ENCODE peak calls at places on chromosome X, in five cellular contexts. One of them, this sample, is unnamed.
A peak's percentile ranks its signal among the peaks of the same experiment; 100 is the strongest.

GRCh38 chrX:115344885-115345653 is 55.6 kb downstream of the LUZP4 start:
- DNase-seq in NCI-H1092: peak; percentile 90
- DNase-seq in pulmonary artery endothelial cell: peak; percentile 84
- DNase-seq in fibroblast of mammary gland: peak; percentile 95
- DNase-seq in neural crest cell: no peak
- DNase-seq in this sample: no peak

GRCh38 chrX:69430730-69431129 is 73.4 kb upstream of the NALF2 start:
- DNase-seq in NCI-H1092: no peak
- DNase-seq in pulmonary artery endothelial cell: no peak
- DNase-seq in fibroblast of mammary gland: no peak
- DNase-seq in neural crest cell: no peak
- DNase-seq in this sample: no peak

GRCh38 chrX:132022115-132022862 is 813 bp upstream of the STK26 start:
- DNase-seq in NCI-H1092: no peak
- DNase-seq in pulmonary artery endothelial cell: no peak
- DNase-seq in fibroblast of mammary gland: no peak
- DNase-seq in neural crest cell: no peak
- DNase-seq in this sample: peak; percentile 8

GRCh38 chrX:12610079-12610478 is 181.1 kb upstream of the PRPS2 start:
- DNase-seq in NCI-H1092: no peak
- DNase-seq in pulmonary artery endothelial cell: no peak
- DNase-seq in fibroblast of mammary gland: peak; percentile 34
- DNase-seq in neural crest cell: no peak
- DNase-seq in this sample: no peak

GRCh38 chrX:81120270-81120935 is 81.3 kb downstream of the HMGN5 start:
- DNase-seq in NCI-H1092: no peak
- DNase-seq in pulmonary artery endothelial cell: no peak
- DNase-seq in fibroblast of mammary gland: no peak
- DNase-seq in neural crest cell: no peak
- DNase-seq in this sample: no peak

GRCh38 chrX:21940356-21940829 is at the start of gene SMS:
- DNase-seq in NCI-H1092: peak; percentile 67
- DNase-seq in pulmonary artery endothelial cell: no peak
- DNase-seq in fibroblast of mammary gland: peak; percentile 74
- DNase-seq in neural crest cell: peak; percentile 54
- DNase-seq in this sample: peak; percentile 85

GRCh38 chrX:47482512-47483309 is at the start of gene ZNF41:
- DNase-seq in NCI-H1092: peak; percentile 85
- DNase-seq in pulmonary artery endothelial cell: peak; percentile 36
- DNase-seq in fibroblast of mammary gland: peak; percentile 76
- DNase-seq in neural crest cell: peak; percentile 48
- DNase-seq in this sample: peak; percentile 86

GRCh38 chrX:51332188-51332942 is at the start of gene NUDT10:
- DNase-seq in NCI-H1092: peak; percentile 10
- DNase-seq in pulmonary artery endothelial cell: no peak
- DNase-seq in fibroblast of mammary gland: peak; percentile 46
- DNase-seq in neural crest cell: peak; percentile 68
- DNase-seq in this sample: no peak

GRCh38 chrX:51694254-51694653 is 11.6 kb upstream of the CENPVL2 start:
- DNase-seq in NCI-H1092: no peak
- DNase-seq in pulmonary artery endothelial cell: no peak
- DNase-seq in fibroblast of mammary gland: no peak
- DNase-seq in neural crest cell: no peak
- DNase-seq in this sample: no peak

GRCh38 chrX:111447298-111447697 is 35.3 kb upstream of the DCX start:
- DNase-seq in NCI-H1092: peak; percentile 66
- DNase-seq in pulmonary artery endothelial cell: no peak
- DNase-seq in fibroblast of mammary gland: peak; percentile 25
- DNase-seq in neural crest cell: peak; percentile 54
- DNase-seq in this sample: peak; percentile 51

GRCh38 chrX:152991123-152991522 is 2.8 kb downstream of the PNMA5 start:
- DNase-seq in NCI-H1092: no peak
- DNase-seq in pulmonary artery endothelial cell: no peak
- DNase-seq in fibroblast of mammary gland: no peak
- DNase-seq in neural crest cell: no peak
- DNase-seq in this sample: no peak

GRCh38 chrX:78321809-78322208 is 5.6 kb downstream of the CYSLTR1 start:
- DNase-seq in NCI-H1092: peak; percentile 11
- DNase-seq in pulmonary artery endothelial cell: no peak
- DNase-seq in fibroblast of mammary gland: no peak
- DNase-seq in neural crest cell: no peak
- DNase-seq in this sample: no peak

GRCh38 chrX:41449615-41450014 is 2.5 kb downstream of the NYX start:
- DNase-seq in NCI-H1092: no peak
- DNase-seq in pulmonary artery endothelial cell: no peak
- DNase-seq in fibroblast of mammary gland: peak; percentile 72
- DNase-seq in neural crest cell: no peak
- DNase-seq in this sample: no peak

GRCh38 chrX:118513120-118513899 is 17.7 kb downstream of the DOCK11 start:
- DNase-seq in NCI-H1092: no peak
- DNase-seq in pulmonary artery endothelial cell: no peak
- DNase-seq in fibroblast of mammary gland: peak; percentile 40
- DNase-seq in neural crest cell: no peak
- DNase-seq in this sample: no peak

GRCh38 chrX:123698979-123699378 is 33.9 kb downstream of the THOC2 start:
- DNase-seq in NCI-H1092: no peak
- DNase-seq in pulmonary artery endothelial cell: no peak
- DNase-seq in fibroblast of mammary gland: peak; percentile 7
- DNase-seq in neural crest cell: no peak
- DNase-seq in this sample: no peak

GRCh38 chrX:115372026-115372610 is 82.6 kb downstream of the LUZP4 start:
- DNase-seq in NCI-H1092: no peak
- DNase-seq in pulmonary artery endothelial cell: peak; percentile 40
- DNase-seq in fibroblast of mammary gland: peak; percentile 70
- DNase-seq in neural crest cell: no peak
- DNase-seq in this sample: no peak

GRCh38 chrX:47175588-47175980 is 18.0 kb upstream of the UBA1 start:
- DNase-seq in NCI-H1092: no peak
- DNase-seq in pulmonary artery endothelial cell: no peak
- DNase-seq in fibroblast of mammary gland: no peak
- DNase-seq in neural crest cell: no peak
- DNase-seq in this sample: no peak

GRCh38 chrX:64975491-64975890 is 759 bp downstream of the ZC4H2 start:
- DNase-seq in NCI-H1092: no peak
- DNase-seq in pulmonary artery endothelial cell: no peak
- DNase-seq in fibroblast of mammary gland: peak; percentile 12
- DNase-seq in neural crest cell: peak; percentile 29
- DNase-seq in this sample: no peak

GRCh38 chrX:150870059-150870458 is 28.4 kb downstream of the CD99L2 start:
- DNase-seq in NCI-H1092: no peak
- DNase-seq in pulmonary artery endothelial cell: no peak
- DNase-seq in fibroblast of mammary gland: no peak
- DNase-seq in neural crest cell: no peak
- DNase-seq in this sample: no peak

GRCh38 chrX:102339312-102340298 is 92.6 kb downstream of the NXF2 start:
- DNase-seq in NCI-H1092: no peak
- DNase-seq in pulmonary artery endothelial cell: no peak
- DNase-seq in fibroblast of mammary gland: no peak
- DNase-seq in neural crest cell: no peak
- DNase-seq in this sample: no peak

GRCh38 chrX:43822015-43822414 is 60.2 kb downstream of the MAOB start:
- DNase-seq in NCI-H1092: no peak
- DNase-seq in pulmonary artery endothelial cell: no peak
- DNase-seq in fibroblast of mammary gland: peak; percentile 67
- DNase-seq in neural crest cell: no peak
- DNase-seq in this sample: no peak

GRCh38 chrX:150694738-150695410 is 1.7 kb downstream of the MTMR1 start:
- DNase-seq in NCI-H1092: no peak
- DNase-seq in pulmonary artery endothelial cell: no peak
- DNase-seq in fibroblast of mammary gland: peak; percentile 23
- DNase-seq in neural crest cell: no peak
- DNase-seq in this sample: peak; percentile 11

GRCh38 chrX:125382889-125383288 is 63.2 kb downstream of the TEX13C start:
- DNase-seq in NCI-H1092: no peak
- DNase-seq in pulmonary artery endothelial cell: no peak
- DNase-seq in fibroblast of mammary gland: no peak
- DNase-seq in neural crest cell: no peak
- DNase-seq in this sample: no peak

This sample was measured in K562.